ENCODE peak calls at places on chromosomes 7 and 10, in ten cellular contexts. R is Peyer's patch; J is RWPE1; L is gastrocnemius medialis; M is lung; P is heart right ventricle; Q is uterus; D is iPS DF 6.9; V is CD4-positive, alpha-beta memory T cell; S is effector memory CD4-positive, alpha-beta T cell. U is an unnamed sample.

GRCh38 chr7:54354436-54354835 is 187.7 kb upstream of the VSTM2A start:
- DNase-seq in R (no peak), L (no peak), S (no peak), J (no peak), M (no peak), D (no peak), Q (no peak), V (no peak), P (no peak), U (no peak)

GRCh38 chr10:2979267-2979660 is 88.1 kb upstream of the PFKP start:
- DNase-seq in V (no peak), P (no peak), L (no peak), D (no peak), R (no peak), Q (no peak), M (no peak), J (no peak), S (no peak), U (no peak)

GRCh38 chr10:102642553-102643345 is 1.5 kb upstream of the TRIM8 start:
- DNase-seq in V (no peak), J (peak), M (no peak), S (peak), P (peak), Q (peak), R (peak), L (peak), D (no peak), U (no peak)

GRCh38 chr7:67729771-67730170 is 733.1 kb downstream of the TYW1 start:
- DNase-seq in J (no peak), M (no peak), L (no peak), D (no peak), V (no peak), Q (no peak), R (no peak), P (no peak), S (no peak), U (no peak)

GRCh38 chr10:34299105-34299611 is 515.9 kb downstream of the PARD3 start:
- DNase-seq in P (no peak), Q (no peak), D (no peak), V (no peak), L (no peak), J (no peak), R (no peak), M (no peak), S (no peak), U (no peak)

GRCh38 chr7:12594122-12594897 is 23.8 kb downstream of the SCIN start:
- DNase-seq in J (no peak), M (no peak), L (no peak), D (no peak), R (no peak), P (no peak), S (no peak), Q (no peak), V (no peak), U (no peak)

GRCh38 chr10:72796538-72796937 is 97.0 kb upstream of the OIT3 start:
- DNase-seq in R (no peak), P (no peak), L (no peak), Q (no peak), M (no peak), J (no peak), D (no peak), V (no peak), S (no peak), U (no peak)

GRCh38 chr10:3528271-3528670 is 256.7 kb downstream of the KLF6 start:
- DNase-seq in D (no peak), M (no peak), S (no peak), R (no peak), L (no peak), Q (no peak), J (no peak), V (no peak), P (no peak), U (no peak)

GRCh38 chr7:21616796-21617436 is 74.1 kb downstream of the DNAH11 start:
- DNase-seq in P (no peak), S (no peak), M (no peak), V (no peak), R (no peak), Q (no peak), J (peak), L (no peak), D (no peak), U (no peak)

GRCh38 chr10:119221201-119221600 is 13.8 kb downstream of the GRK5 start:
- DNase-seq in S (no peak), V (no peak), M (no peak), L (no peak), J (no peak), R (no peak), P (no peak), D (no peak), Q (no peak), U (no peak)

GRCh38 chr10:116765549-116766162 is 23.3 kb upstream of the HSPA12A start:
- DNase-seq in M (no peak), V (peak), L (no peak), J (no peak), R (peak), S (no peak), P (no peak), Q (no peak), D (no peak), U (peak)

GRCh38 chr7:107951172-107951787 is 51.7 kb downstream of the LAMB1 start:
- DNase-seq in V (no peak), L (no peak), P (no peak), D (no peak), Q (no peak), R (no peak), M (peak), S (no peak), J (no peak), U (no peak)

GRCh38 chr7:107955394-107955793 is 47.6 kb downstream of the LAMB1 start:
- DNase-seq in L (no peak), Q (no peak), R (no peak), M (no peak), D (no peak), P (no peak), V (no peak), J (no peak), S (no peak), U (no peak)

GRCh38 chr7:107953924-107954303 is 49.0 kb downstream of the LAMB1 start:
- DNase-seq in J (no peak), L (no peak), Q (no peak), P (no peak), R (no peak), S (no peak), M (no peak), V (no peak), D (no peak), U (no peak)

GRCh38 chr7:107951896-107952295 is 51.1 kb downstream of the LAMB1 start:
- DNase-seq in V (no peak), R (no peak), Q (no peak), M (no peak), D (no peak), P (no peak), L (no peak), J (no peak), S (no peak), U (no peak)

GRCh38 chr7:107953265-107953923 is 49.6 kb downstream of the LAMB1 start:
- DNase-seq in R (no peak), M (no peak), D (no peak), P (no peak), L (no peak), S (no peak), Q (no peak), V (no peak), J (no peak), U (no peak)
- H3K27ac ChIP-seq in R (peak), M (no peak), D (no peak), P (no peak), L (no peak), S (no peak), Q (peak), V (no peak), J (peak), U (no peak)

DNA sequence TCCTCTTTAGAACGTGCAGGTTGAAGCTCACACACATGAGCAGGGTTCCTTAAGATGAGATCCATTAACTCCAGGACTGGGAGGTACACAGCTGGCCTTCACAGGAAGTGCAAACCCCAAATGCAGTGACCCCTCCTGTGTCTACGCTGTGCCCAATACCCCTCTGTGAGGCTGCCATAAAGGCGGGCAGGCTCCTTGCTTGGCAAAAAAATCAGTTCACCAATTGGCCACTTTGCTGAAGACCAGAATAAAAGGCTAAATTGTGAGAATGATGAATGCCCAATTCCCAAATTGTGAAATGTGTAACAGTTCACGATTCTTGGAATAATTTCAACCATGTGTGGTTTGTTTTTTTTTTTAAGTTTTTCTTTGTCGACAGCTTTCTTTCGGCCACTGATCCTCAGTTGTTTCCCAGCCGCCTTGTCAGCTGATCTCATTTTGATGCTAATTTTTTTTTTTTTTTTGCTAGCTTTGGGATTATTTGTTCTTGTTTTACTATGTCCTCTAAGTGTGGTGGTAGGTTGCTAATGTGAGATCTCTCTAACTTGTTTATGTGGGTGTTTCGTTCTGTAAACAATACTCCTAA is 101.9 kb upstream of the PRSS58 start:
- DNase-seq in S (no peak), R (no peak), D (no peak), Q (no peak), V (no peak), J (no peak), M (no peak), P (no peak), L (no peak), U (no peak)
- H3K27ac ChIP-seq in S (no peak), R (no peak), D (no peak), Q (no peak), V (no peak), J (no peak), M (no peak), P (no peak), L (peak), U (no peak)

GRCh38 chr7:47538846-47539311 is 43.0 kb downstream of the TNS3 start:
- DNase-seq in R (no peak), Q (no peak), M (no peak), P (no peak), L (no peak), J (no peak), V (no peak), S (no peak), D (no peak), U (no peak)
- H3K27ac ChIP-seq in R (peak), Q (no peak), M (no peak), P (no peak), L (no peak), J (peak), V (no peak), S (no peak), D (no peak), U (no peak)

DNA sequence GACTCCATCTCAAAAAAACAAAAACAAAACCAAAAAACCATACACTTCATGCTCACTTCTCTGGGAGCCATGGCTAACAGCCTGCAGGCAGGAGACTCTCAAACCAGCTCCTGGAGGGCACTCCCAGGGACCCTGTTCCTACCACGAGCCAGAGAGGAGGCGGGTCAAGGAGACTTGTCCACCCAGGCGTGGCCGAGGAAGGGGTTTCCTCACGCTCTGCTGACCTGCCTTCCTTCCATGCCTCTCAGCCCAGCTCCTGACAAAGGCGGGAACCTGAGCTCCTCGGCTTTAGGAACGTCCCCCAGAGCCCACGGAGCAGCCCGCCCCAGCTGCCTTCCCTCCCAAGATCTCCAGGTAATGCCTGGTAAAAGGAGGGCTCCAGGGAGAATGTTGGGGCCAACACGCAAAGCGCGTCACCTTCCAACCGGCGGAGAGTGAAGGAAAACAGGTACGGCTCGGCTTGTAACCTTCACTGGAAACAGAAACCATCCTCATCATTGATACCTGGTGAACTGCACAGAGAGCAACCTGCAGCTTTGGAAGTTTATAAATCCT is 9.5 kb downstream of the GPR146 start:
- DNase-seq in D (no peak), V (no peak), M (no peak), Q (no peak), R (no peak), J (no peak), S (no peak), L (no peak), P (no peak), U (no peak)
- H3K27ac ChIP-seq in D (no peak), V (no peak), M (peak), Q (peak), R (peak), J (peak), S (no peak), L (peak), P (peak), U (no peak)

GRCh38 chr10:117933036-117933435 is 113.7 kb downstream of the RAB11FIP2 start:
- DNase-seq in D (no peak), L (no peak), R (no peak), Q (no peak), M (no peak), P (no peak), S (no peak), V (no peak), J (no peak), U (no peak)

GRCh38 chr10:117934477-117934876 is 112.3 kb downstream of the RAB11FIP2 start:
- DNase-seq in Q (no peak), L (no peak), R (no peak), J (no peak), V (no peak), P (no peak), M (no peak), D (no peak), S (no peak), U (no peak)

GRCh38 chr10:117938104-117938503 is 108.6 kb downstream of the RAB11FIP2 start:
- DNase-seq in D (no peak), R (no peak), P (no peak), L (no peak), Q (no peak), M (no peak), J (no peak), S (no peak), V (no peak), U (no peak)

GRCh38 chr10:117931078-117931477 is 115.7 kb downstream of the RAB11FIP2 start:
- DNase-seq in M (no peak), V (no peak), J (no peak), L (no peak), D (no peak), P (no peak), Q (no peak), S (no peak), R (no peak), U (no peak)

GRCh38 chr10:117936136-117936535 is 110.6 kb downstream of the RAB11FIP2 start:
- DNase-seq in L (no peak), J (no peak), D (no peak), M (peak), S (no peak), R (no peak), Q (peak), V (no peak), P (no peak), U (no peak)
- H3K27ac ChIP-seq in L (peak), J (no peak), D (no peak), M (peak), S (no peak), R (no peak), Q (peak), V (no peak), P (no peak), U (no peak)

DNA sequence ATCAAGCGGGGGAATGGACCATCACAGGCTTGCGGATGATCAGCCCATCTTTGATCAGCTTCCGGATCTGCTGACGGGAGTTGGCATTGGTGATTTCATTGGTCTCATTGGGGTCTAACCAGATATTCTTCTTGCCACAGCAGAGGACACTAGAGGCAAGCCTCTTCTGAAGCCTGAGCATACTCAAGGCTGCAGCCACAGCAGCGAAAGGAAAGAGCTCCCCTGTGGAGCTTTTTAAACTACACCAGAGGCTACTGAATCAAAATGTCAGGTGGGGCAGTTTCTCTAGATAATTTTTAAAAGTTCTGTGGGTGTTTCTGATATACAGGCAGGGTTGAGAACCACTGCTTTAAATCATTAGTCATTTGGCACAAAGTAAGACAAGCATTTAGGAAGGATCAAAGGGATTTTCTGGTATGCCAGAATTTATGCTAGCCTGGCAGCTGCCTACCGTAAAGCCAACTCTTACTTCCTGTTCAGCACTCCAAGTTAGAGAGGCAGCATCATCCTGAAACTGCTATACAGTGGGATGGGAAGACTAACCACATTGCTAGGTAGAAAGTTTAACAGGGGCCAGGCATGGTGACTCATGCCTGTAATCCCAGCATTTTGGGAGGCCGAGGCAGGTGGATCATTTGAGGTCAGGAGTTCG is 7.0 kb downstream of the NAPEPLD start:
- DNase-seq in V (no peak), D (no peak), P (no peak), R (no peak), Q (no peak), J (no peak), S (no peak), L (no peak), M (no peak), U (no peak)
- H3K27ac ChIP-seq in V (no peak), D (no peak), P (no peak), R (no peak), Q (no peak), J (no peak), S (no peak), L (no peak), M (no peak), U (no peak)

GRCh38 chr7:102810916-102811315 is 62.1 kb downstream of the FAM185A start:
- DNase-seq in R (no peak), P (no peak), M (no peak), D (no peak), S (no peak), Q (no peak), L (no peak), V (no peak), J (no peak), U (no peak)
- H3K27ac ChIP-seq in R (no peak), P (no peak), M (no peak), D (no peak), S (no peak), Q (no peak), L (no peak), V (no peak), J (no peak), U (no peak)

DNA sequence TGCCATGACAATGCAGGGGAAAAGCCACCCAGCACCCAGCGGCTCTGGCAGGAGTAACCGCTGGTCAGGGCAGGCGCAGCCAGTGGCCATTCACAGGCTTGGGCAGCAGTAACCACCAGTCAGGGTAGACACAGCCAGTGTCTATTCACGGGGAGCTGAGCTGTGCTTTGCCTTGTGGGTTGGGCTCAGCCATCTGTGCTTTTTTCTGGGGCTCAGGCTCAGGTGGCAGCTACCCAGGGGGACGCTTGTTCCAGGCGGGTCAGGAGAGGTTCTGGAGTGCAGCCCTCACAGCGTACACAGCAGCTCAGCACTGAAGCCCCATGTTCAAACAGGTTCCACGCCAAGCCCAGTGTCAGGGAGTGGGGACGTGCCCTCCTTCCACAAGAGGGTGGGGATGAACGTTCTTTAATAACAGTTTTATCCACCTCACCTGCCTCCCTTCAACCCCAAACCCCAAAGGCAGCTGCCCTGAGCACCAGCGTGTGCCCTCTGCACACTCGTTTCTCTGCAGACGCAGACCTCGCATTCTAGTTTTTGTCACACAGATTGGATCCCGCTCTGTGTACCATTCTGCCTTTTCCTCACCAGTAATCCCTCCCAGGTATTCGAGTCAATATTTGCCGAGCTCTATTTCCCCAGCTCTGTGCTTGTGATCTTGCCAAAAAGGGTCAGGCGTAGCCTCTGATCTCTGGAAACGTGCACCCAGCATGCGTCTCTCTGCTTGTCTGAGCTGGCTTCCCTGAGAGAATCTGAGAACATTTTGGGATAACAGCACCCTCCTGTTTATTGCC is 28.7 kb downstream of the FOXL3 start:
- DNase-seq in L (no peak), Q (no peak), S (no peak), P (peak), D (no peak), J (no peak), R (no peak), M (no peak), V (no peak), U (no peak)
- H3K27ac ChIP-seq in L (peak), Q (no peak), S (no peak), P (no peak), D (no peak), J (peak), R (no peak), M (no peak), V (no peak), U (no peak)

GRCh38 chr7:76293407-76293901 is 9.0 kb upstream of the HSPB1 start:
- DNase-seq in Q (peak), D (no peak), S (no peak), L (no peak), J (no peak), R (no peak), V (no peak), P (no peak), M (no peak), U (no peak)
- H3K27ac ChIP-seq in Q (peak), D (no peak), S (no peak), L (peak), J (peak), R (peak), V (no peak), P (peak), M (peak), U (no peak)

DNA sequence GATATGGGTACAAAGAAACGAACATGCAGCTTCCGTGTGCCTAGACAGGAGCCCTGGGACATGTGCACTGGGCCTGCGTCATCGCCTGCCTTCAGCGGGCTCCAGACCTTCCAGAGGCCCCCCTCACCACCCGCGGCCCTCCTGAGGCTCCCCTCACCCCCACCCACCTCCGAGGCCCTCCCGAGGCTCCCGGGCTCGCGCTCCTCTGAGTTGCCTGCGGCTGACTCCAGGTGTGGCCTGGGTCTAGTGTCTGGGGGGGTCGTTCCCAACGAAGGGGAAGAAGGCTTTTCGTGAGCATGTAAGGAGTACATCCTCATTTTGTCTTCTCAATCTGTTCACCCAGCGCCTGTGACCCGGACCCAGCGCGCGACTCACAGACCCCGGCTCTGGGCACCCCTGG is 177.3 kb upstream of the ZNF32 start:
- DNase-seq in P (no peak), L (no peak), D (no peak), S (no peak), R (no peak), V (no peak), J (no peak), M (no peak), Q (no peak), U (no peak)
- H3K27ac ChIP-seq in P (peak), L (peak), D (no peak), S (no peak), R (peak), V (no peak), J (no peak), M (no peak), Q (peak), U (no peak)